ENCODE peak calls at places on chromosomes 1 and 21, in seven cellular contexts. A is IMR-90, X is left ventricle myocardium inferior, Z is suprapubic skin, W is right atrium auricular region, B is HFF-Myc, J is neural crest cell. D is an unnamed sample.

GRCh38 chr1:1040004-1040991 is 20.4 kb downstream of the AGRN start:
- DNase-seq in A (peak; percentile 85), X (peak; percentile 69), Z (no peak), W (peak; percentile 63), B (no peak), J (peak; percentile 58), D (no peak)

GRCh38 chr1:221279146-221279545 is 399.9 kb downstream of the HLX start:
- DNase-seq in A (peak; percentile 47), X (no peak), Z (no peak), W (no peak), B (no peak), J (no peak), D (no peak)

GRCh38 chr1:170967042-170967910 is 31.9 kb downstream of the MROH9 start:
- DNase-seq in A (peak; percentile 63), X (no peak), Z (no peak), W (no peak), B (peak; percentile 17), J (no peak), D (no peak)

GRCh38 chr1:234758851-234759250 is 148.9 kb upstream of the IRF2BP2 start:
- DNase-seq in A (peak; percentile 69), X (no peak), Z (no peak), W (no peak), B (no peak), J (no peak), D (no peak)

GRCh38 chr1:173332026-173332425 is 124.9 kb upstream of the TNFSF4 start:
- DNase-seq in A (peak; percentile 89), X (peak; percentile 25), Z (no peak), W (no peak), B (no peak), J (no peak), D (no peak)

GRCh38 chr1:89068291-89068690 is 3.3 kb upstream of the GBP1 start:
- DNase-seq in A (peak; percentile 73), X (no peak), Z (no peak), W (no peak), B (no peak), J (no peak), D (no peak)

GRCh38 chr1:63713041-63713440 is 60.8 kb upstream of the ROR1 start:
- DNase-seq in A (no peak), X (no peak), Z (no peak), W (no peak), B (no peak), J (no peak), D (no peak)

GRCh38 chr1:23594149-23594917 is 35.0 kb upstream of the ID3 start:
- DNase-seq in A (no peak), X (no peak), Z (no peak), W (no peak), B (no peak), J (no peak), D (no peak)

GRCh38 chr1:42422672-42423236 is 33.1 kb downstream of the ZMYND12 start:
- DNase-seq in A (no peak), X (no peak), Z (no peak), W (no peak), B (no peak), J (no peak), D (no peak)

GRCh38 chr1:222009105-222009730 is 267.3 kb upstream of the DUSP10 start:
- DNase-seq in A (no peak), X (no peak), Z (no peak), W (no peak), B (no peak), J (no peak), D (no peak)

GRCh38 chr1:48493970-48494769 is 22.2 kb upstream of the SPATA6 start:
- DNase-seq in A (peak; percentile 94), X (no peak), Z (no peak), W (no peak), B (peak; percentile 72), J (no peak), D (no peak)

GRCh38 chr1:191913234-191913948 is 244.9 kb upstream of the RGS18 start:
- DNase-seq in A (peak; percentile 7), X (no peak), Z (no peak), W (no peak), B (no peak), J (no peak), D (no peak)

GRCh38 chr1:159005161-159005560 is 4.5 kb upstream of the IFI16 start:
- DNase-seq in A (peak; percentile 52), X (no peak), Z (no peak), W (no peak), B (no peak), J (no peak), D (no peak)

GRCh38 chr1:40818264-40818961 is 34.8 kb downstream of the KCNQ4 start:
- DNase-seq in A (no peak), X (peak; percentile 59), Z (peak; percentile 74), W (no peak), B (peak; percentile 9), J (peak; percentile 56), D (no peak)

GRCh38 chr1:87176514-87176913 is 152.2 kb upstream of the LMO4 start:
- DNase-seq in A (no peak), X (no peak), Z (no peak), W (no peak), B (no peak), J (no peak), D (no peak)

GRCh38 chr1:79899914-79900313 is 893.4 kb upstream of the ADGRL4 start:
- DNase-seq in A (peak; percentile 100), X (no peak), Z (no peak), W (no peak), B (peak; percentile 85), J (no peak), D (no peak)

GRCh38 chr1:161177112-161177935 is at the start of gene B4GALT3:
- DNase-seq in A (peak; percentile 65), X (peak; percentile 92), Z (peak; percentile 94), W (peak; percentile 89), B (no peak), J (peak; percentile 96), D (peak; percentile 94)

GRCh38 chr1:167342846-167343245 is 122.2 kb downstream of the POU2F1 start:
- DNase-seq in A (no peak), X (no peak), Z (no peak), W (no peak), B (no peak), J (no peak), D (no peak)
- TF ChIP-seq CTCF in A (no peak), X (no peak), Z (no peak), W (peak; percentile 16), B (no peak), J (peak; percentile 43), D (no peak)

GRCh38 chr1:24860841-24861240 is 69.2 kb downstream of the RUNX3 start:
- DNase-seq in A (no peak), X (no peak), Z (no peak), W (no peak), B (no peak), J (no peak), D (no peak)

GRCh38 chr1:24864409-24864808 is 65.7 kb downstream of the RUNX3 start:
- DNase-seq in A (no peak), X (no peak), Z (no peak), W (no peak), B (no peak), J (no peak), D (no peak)

GRCh38 chr1:24859063-24860010 is 70.7 kb downstream of the RUNX3 start:
- DNase-seq in A (no peak), X (no peak), Z (no peak), W (no peak), B (no peak), J (no peak), D (no peak)

GRCh38 chr1:24862775-24863483 is 67.1 kb downstream of the RUNX3 start:
- DNase-seq in A (no peak), X (no peak), Z (no peak), W (no peak), B (no peak), J (no peak), D (no peak)

GRCh38 chr1:24861821-24862727 is 68.0 kb downstream of the RUNX3 start:
- DNase-seq in A (no peak), X (no peak), Z (no peak), W (no peak), B (no peak), J (no peak), D (no peak)
- TF ChIP-seq CTCF in A (peak; percentile 11), X (no peak), Z (no peak), W (no peak), B (no peak), J (no peak), D (no peak)

DNA sequence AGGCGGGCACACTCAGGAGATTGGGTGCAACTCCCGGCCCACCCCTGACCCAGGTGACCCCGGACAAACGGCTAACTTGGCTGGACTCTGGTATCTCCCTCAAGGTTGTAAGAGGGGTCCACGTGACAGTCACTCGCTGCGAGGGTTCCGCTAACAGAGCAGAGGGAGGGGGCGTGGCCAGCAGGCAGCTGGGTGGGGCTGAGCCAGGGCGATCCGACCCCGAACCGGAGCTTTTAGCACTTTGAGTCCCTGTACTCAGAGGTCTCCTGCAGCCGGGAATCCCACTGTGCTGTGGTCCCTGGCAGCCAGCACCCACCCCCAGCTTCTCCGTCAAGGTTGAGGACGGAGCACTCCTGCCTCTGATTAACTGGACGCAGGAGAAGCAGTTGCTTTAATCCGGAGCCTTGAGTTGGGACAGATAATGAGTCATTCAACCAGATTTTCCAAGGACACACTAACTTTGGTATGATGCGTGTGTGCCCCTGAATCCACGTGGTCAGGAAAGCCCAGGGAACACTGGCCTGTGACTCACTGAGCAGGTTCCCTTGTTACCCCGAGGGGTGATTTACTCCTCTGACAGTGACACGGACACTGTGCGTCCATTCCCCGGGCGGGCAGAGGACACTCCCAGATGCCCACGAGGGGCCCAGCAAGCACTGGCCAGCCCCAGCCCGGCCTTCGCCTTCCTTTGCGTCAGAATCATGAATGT is 16.8 kb downstream of the TRPM2 start:
- DNase-seq in A (peak; percentile 7), X (no peak), Z (peak; percentile 54), W (no peak), B (peak; percentile 29), J (peak; percentile 45), D (peak; percentile 66)
- TF ChIP-seq CTCF in A (no peak), X (no peak), Z (no peak), W (no peak), B (no peak), J (no peak), D (no peak)

GRCh38 chr1:241638091-241638682 is 2.0 kb downstream of the CHML start:
- DNase-seq in A (no peak), X (no peak), Z (no peak), W (no peak), B (no peak), J (no peak), D (no peak)

GRCh38 chr1:241640867-241641542 is 836 bp upstream of the CHML start:
- DNase-seq in A (no peak), X (no peak), Z (no peak), W (no peak), B (no peak), J (no peak), D (no peak)

GRCh38 chr1:241640149-241640866 is at the start of the genes CHML and OPN3:
- DNase-seq in A (peak; percentile 79), X (peak; percentile 95), Z (peak; percentile 93), W (peak; percentile 86), B (no peak), J (peak; percentile 90), D (peak; percentile 94)

GRCh38 chr1:241639040-241639652 is 1.0 kb downstream of the CHML start:
- DNase-seq in A (peak; percentile 23), X (no peak), Z (no peak), W (no peak), B (no peak), J (no peak), D (no peak)

DNA sequence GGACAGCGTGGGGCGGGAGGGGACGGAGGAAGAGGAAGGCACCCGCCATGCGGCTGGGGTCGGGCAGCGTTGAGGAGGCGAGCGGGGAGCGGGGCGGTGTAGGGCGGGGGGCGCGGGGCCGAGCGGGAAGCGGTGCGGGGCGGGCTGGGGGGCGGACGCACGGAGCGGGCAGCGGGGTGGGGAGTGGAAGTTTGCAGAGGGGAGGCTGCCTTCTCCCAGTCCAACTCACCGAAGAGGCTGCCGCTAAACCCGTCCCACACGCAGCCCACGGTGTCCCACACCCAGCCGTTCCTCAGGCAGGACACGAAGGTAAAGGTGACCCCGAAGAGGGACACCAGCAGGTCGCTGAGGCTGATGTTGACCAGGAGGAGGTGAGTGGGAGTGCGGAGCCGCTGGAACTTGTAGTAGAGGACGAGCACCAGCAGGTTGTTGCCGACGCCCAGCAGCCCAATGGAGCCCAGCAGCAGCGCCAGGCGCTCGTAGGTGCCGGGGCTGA is 468 bp downstream of the CHML start:
- DNase-seq in A (no peak), X (peak; percentile 25), Z (peak; percentile 70), W (no peak), B (no peak), J (peak; percentile 15), D (peak; percentile 74)
- TF ChIP-seq CTCF in A (no peak), X (no peak), Z (no peak), W (no peak), B (no peak), J (no peak), D (no peak)

D was measured in coronary artery.